ENCODE peak calls at places on chromosomes 4 and X, in eight cellular contexts. P, C, H, L, O, K, B and Q are unnamed samples.

GRCh38 chrX:68307767-68308166 is 125.5 kb downstream of the OPHN1 start:
- DNase-seq in P (peak), B (no peak), H (no peak), L (no peak), O (peak), K (no peak), C (peak), Q (peak)

GRCh38 chr4:186693159-186693815 is 30.4 kb downstream of the FAT1 start:
- DNase-seq in C (no peak), L (peak), K (peak), O (no peak), B (no peak), P (peak), H (no peak), Q (peak)

GRCh38 chrX:53445977-53446376 is 11.8 kb upstream of the HSD17B10 start:
- DNase-seq in C (peak), H (peak), O (peak), P (no peak), L (peak), B (no peak), K (peak), Q (no peak)

GRCh38 chrX:154348114-154348531 is 26.3 kb downstream of the FLNA start:
- DNase-seq in K (peak), O (peak), P (no peak), H (peak), C (peak), L (no peak), B (no peak), Q (peak)

GRCh38 chr4:127782275-127783025 is at the start of gene HSPA4L:
- DNase-seq in H (peak), C (peak), K (peak), O (peak), P (peak), B (peak), L (peak), Q (peak)

GRCh38 chr4:118327554-118328241 is 25.1 kb downstream of the PRSS12 start:
- DNase-seq in P (no peak), K (no peak), B (no peak), C (no peak), O (no peak), H (no peak), L (no peak), Q (no peak)

GRCh38 chr4:39037491-39037825 is 5.2 kb upstream of the TMEM156 start:
- DNase-seq in O (peak), H (no peak), P (no peak), B (no peak), K (no peak), C (peak), L (no peak), Q (peak)

GRCh38 chrX:39163585-39163984 is 362.3 kb downstream of the MID1IP1 start:
- DNase-seq in C (no peak), H (no peak), B (no peak), K (no peak), P (no peak), L (no peak), O (no peak), Q (no peak)

GRCh38 chr4:2441393-2442174 is 22.8 kb downstream of the CFAP99 start:
- DNase-seq in H (peak), P (peak), L (peak), B (no peak), O (peak), K (peak), C (peak), Q (peak)

GRCh38 chr4:1242506-1243450 is 6.2 kb downstream of the CTBP1 start:
- DNase-seq in C (no peak), L (no peak), P (no peak), H (no peak), B (peak), O (no peak), K (no peak), Q (no peak)

GRCh38 chr4:182528819-182529218 is 285.6 kb downstream of the TENM3 start:
- DNase-seq in B (no peak), C (no peak), L (no peak), K (no peak), H (no peak), P (no peak), O (no peak), Q (no peak)

GRCh38 chr4:120960868-120961267 is 38.3 kb upstream of the PRDM5 start:
- DNase-seq in H (no peak), B (no peak), O (no peak), K (no peak), C (no peak), L (no peak), P (no peak), Q (no peak)

GRCh38 chr4:95545526-95545925 is 3.2 kb downstream of the UNC5C start:
- DNase-seq in L (no peak), O (no peak), H (no peak), K (no peak), C (no peak), P (no peak), B (no peak), Q (no peak)

GRCh38 chr4:113103556-113103955 is 54.1 kb downstream of the ANK2 start:
- DNase-seq in C (no peak), P (no peak), H (no peak), L (no peak), B (no peak), K (no peak), O (no peak), Q (no peak)

GRCh38 chr4:113101669-113102068 is 52.2 kb downstream of the ANK2 start:
- DNase-seq in L (no peak), O (no peak), B (no peak), P (no peak), C (peak), K (no peak), H (no peak), Q (peak)

GRCh38 chr4:113109106-113109740 is 59.8 kb downstream of the ANK2 start:
- DNase-seq in P (no peak), K (no peak), B (no peak), O (no peak), C (no peak), L (no peak), H (no peak), Q (no peak)

GRCh38 chr4:113106076-113106475 is 56.6 kb downstream of the ANK2 start:
- DNase-seq in H (no peak), K (no peak), P (no peak), C (peak), B (no peak), O (no peak), L (peak), Q (peak)
- TF ChIP-seq CTCF in H (no peak), K (peak), P (peak), C (peak), B (peak), O (peak), L (peak), Q (peak)

DNA sequence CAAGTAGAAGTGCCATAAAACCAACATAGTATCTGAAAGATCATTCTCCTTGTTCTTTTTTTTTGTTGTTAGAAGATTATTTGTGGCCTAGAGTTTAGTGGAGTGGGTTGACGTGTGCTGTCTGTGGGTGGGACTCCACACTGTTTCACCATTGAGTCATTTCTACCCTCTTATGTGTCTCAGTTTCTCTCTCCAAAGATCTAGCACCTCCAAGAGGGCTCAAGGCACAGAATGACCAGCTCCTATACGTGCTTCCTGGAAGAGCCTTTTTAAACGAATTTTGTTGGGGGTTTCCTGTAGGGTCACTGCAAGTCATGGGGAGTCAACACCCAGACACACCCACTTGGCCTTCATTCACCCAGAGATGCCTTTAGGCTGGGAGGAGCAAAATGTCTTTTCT is 150.1 kb downstream of the KLF8 start:
- DNase-seq in O (no peak), L (no peak), H (no peak), C (no peak), P (no peak), B (no peak), K (no peak), Q (no peak)
- TF ChIP-seq CTCF in O (no peak), L (no peak), H (no peak), C (no peak), P (no peak), B (no peak), K (no peak), Q (no peak)

GRCh38 chr4:163356104-163356503 is 12.4 kb downstream of the NPY5R start:
- DNase-seq in K (no peak), L (no peak), P (no peak), O (no peak), H (no peak), B (no peak), C (no peak), Q (no peak)
- TF ChIP-seq CTCF in K (no peak), L (no peak), P (no peak), O (no peak), H (no peak), B (no peak), C (peak), Q (peak)

DNA sequence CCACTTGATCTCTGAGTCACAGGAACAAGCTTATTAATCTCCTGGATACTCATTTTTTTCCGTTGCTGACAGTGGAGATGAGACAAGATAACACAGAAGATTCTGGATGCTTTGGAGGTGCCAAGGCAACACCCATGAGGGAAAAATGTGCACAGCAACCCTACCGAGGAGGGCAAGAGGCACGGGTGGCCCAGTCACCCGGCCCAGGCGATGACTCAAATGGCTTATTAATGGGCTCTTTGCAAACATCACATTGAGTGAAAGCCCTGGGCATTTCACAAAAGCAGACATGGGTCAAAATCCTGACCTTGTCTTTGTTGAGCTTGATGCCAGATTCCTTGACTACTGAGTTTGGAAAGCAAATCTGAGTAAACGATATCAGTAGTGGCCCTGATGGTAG is 315.1 kb downstream of the STK32B start:
- DNase-seq in C (peak), L (peak), O (no peak), B (no peak), H (no peak), K (no peak), P (no peak), Q (peak)
- TF ChIP-seq CTCF in C (no peak), L (no peak), O (no peak), B (no peak), H (no peak), K (no peak), P (no peak), Q (no peak)

GRCh38 chr4:22434895-22435294 is 81.0 kb downstream of the ADGRA3 start:
- DNase-seq in B (no peak), C (peak), L (no peak), K (no peak), P (no peak), H (no peak), O (peak), Q (peak)
- TF ChIP-seq CTCF in B (no peak), C (peak), L (peak), K (peak), P (no peak), H (no peak), O (no peak), Q (peak)